ENCODE peak calls at places on chromosomes 6 and 20, in six cellular contexts. R is K562, A is SK-N-SH, B is H1, M is GM12878, J is HepG2. F is an unnamed sample.

GRCh38 chr20:37298190-37298939 is 8.9 kb downstream of the MANBAL start:
- DNase-seq in B (no peak), M (no peak), A (no peak), R (no peak), J (no peak), F (peak)

GRCh38 chr6:107956586-107957164 is 1.3 kb downstream of the SEC63 start:
- DNase-seq in B (no peak), J (no peak), A (peak), M (no peak), R (peak), F (peak)

GRCh38 chr6:55617272-55617671 is 38.3 kb upstream of the HMGCLL1 start:
- DNase-seq in A (peak), J (peak), B (peak), R (peak), M (no peak), F (no peak)

GRCh38 chr6:19554356-19555225 is 282.6 kb upstream of the ID4 start:
- DNase-seq in A (no peak), J (no peak), M (no peak), B (no peak), R (no peak), F (no peak)

GRCh38 chr6:7881765-7882500 is 28.7 kb downstream of the TXNDC5 start:
- DNase-seq in M (no peak), A (no peak), R (no peak), J (no peak), B (no peak), F (no peak)

GRCh38 chr6:79250107-79250514 is 15.6 kb upstream of the HMGN3 start:
- DNase-seq in R (peak), B (no peak), M (peak), A (no peak), J (peak), F (no peak)

GRCh38 chr6:81093046-81093445 is 659.4 kb downstream of the TENT5A start:
- DNase-seq in M (no peak), R (no peak), J (no peak), A (no peak), B (no peak), F (no peak)

GRCh38 chr6:138465007-138465645 is 34.2 kb downstream of the NHSL1 start:
- DNase-seq in B (no peak), J (peak), M (no peak), R (no peak), A (no peak), F (no peak)

GRCh38 chr20:36830791-36831691 is 44.9 kb upstream of the TLDC2 start:
- DNase-seq in R (no peak), A (peak), B (no peak), M (no peak), J (no peak), F (no peak)

GRCh38 chr6:48080227-48081009 is 30.6 kb downstream of the PTCHD4 start:
- DNase-seq in M (no peak), R (no peak), B (no peak), A (no peak), J (peak), F (no peak)

GRCh38 chr20:22890605-22891300 is 144.4 kb upstream of the SSTR4 start:
- DNase-seq in A (no peak), R (no peak), J (no peak), M (no peak), B (no peak), F (no peak)

GRCh38 chr6:6964675-6965074 is 143.1 kb upstream of the RREB1 start:
- DNase-seq in J (no peak), R (no peak), A (no peak), B (no peak), M (no peak), F (no peak)

GRCh38 chr6:108650325-108650724 is 89.6 kb downstream of the FOXO3 start:
- DNase-seq in M (no peak), J (no peak), B (no peak), A (no peak), R (no peak), F (no peak)

GRCh38 chr6:89952361-89952680 is 58.1 kb downstream of the GJA10 start:
- DNase-seq in J (no peak), M (no peak), R (no peak), A (no peak), B (no peak), F (no peak)

GRCh38 chr20:1130849-1131248 is 12.4 kb downstream of the PSMF1 start:
- DNase-seq in A (no peak), M (no peak), J (no peak), B (no peak), R (no peak), F (peak)

GRCh38 chr20:55094353-55094861 is 619.0 kb downstream of the DOK5 start:
- DNase-seq in A (no peak), B (no peak), R (peak), M (no peak), J (no peak), F (no peak)

GRCh38 chr6:53326372-53327016 is 22.3 kb downstream of the ELOVL5 start:
- DNase-seq in M (no peak), R (no peak), A (no peak), B (no peak), J (no peak), F (no peak)

GRCh38 chr20:50992336-50992732 is 30.6 kb downstream of the KCNG1 start:
- DNase-seq in J (no peak), M (no peak), A (no peak), B (no peak), R (no peak), F (no peak)

GRCh38 chr20:16596991-16597390 is 23.7 kb upstream of the KIF16B start:
- DNase-seq in R (no peak), M (no peak), A (no peak), B (no peak), J (peak), F (no peak)

GRCh38 chr20:32012159-32012682 is 2.0 kb downstream of the CCM2L start:
- DNase-seq in A (no peak), M (no peak), B (no peak), R (no peak), J (no peak), F (no peak)

GRCh38 chr20:63686492-63687321 is 9.7 kb upstream of the TNFRSF6B start:
- DNase-seq in J (no peak), M (no peak), B (no peak), A (no peak), R (peak), F (no peak)

GRCh38 chr6:118770835-118771234 is 119.4 kb upstream of the CEP85L start:
- DNase-seq in A (no peak), J (no peak), M (no peak), B (no peak), R (no peak), F (no peak)

GRCh38 chr20:57705103-57705899 is 4.5 kb downstream of the PMEPA1 start:
- DNase-seq in M (no peak), R (no peak), A (no peak), B (no peak), J (no peak), F (no peak)

GRCh38 chr6:35725721-35726438 is 11.0 kb upstream of the ARMC12 start:
- DNase-seq in M (no peak), A (no peak), R (no peak), J (peak), B (no peak), F (peak)

GRCh38 chr6:110999634-111000270 is 17.9 kb downstream of the RPF2 start:
- DNase-seq in A (no peak), B (no peak), J (peak), R (no peak), M (no peak), F (no peak)

GRCh38 chr6:118588626-118589025 is 40.5 kb downstream of the PLN start:
- DNase-seq in B (no peak), A (no peak), R (no peak), J (no peak), M (no peak), F (no peak)

GRCh38 chr20:48295445-48295903 is 510.2 kb upstream of the SULF2 start:
- DNase-seq in M (no peak), B (no peak), J (peak), A (no peak), R (no peak), F (no peak)

GRCh38 chr20:50289581-50289980 is 99.0 kb downstream of the CEBPB start:
- DNase-seq in J (no peak), M (no peak), B (no peak), R (no peak), A (no peak), F (no peak)

GRCh38 chr6:40394381-40394780 is 192.8 kb downstream of the LRFN2 start:
- DNase-seq in M (no peak), A (no peak), R (no peak), B (peak), J (no peak), F (no peak)

GRCh38 chr6:126033696-126034095 is 47.4 kb downstream of the TRMT11 start:
- DNase-seq in A (peak), J (peak), R (peak), M (no peak), B (no peak), F (peak)

GRCh38 chr20:15776773-15777172 is 796.5 kb downstream of the KIF16B start:
- DNase-seq in M (no peak), R (no peak), A (no peak), J (no peak), B (no peak), F (no peak)

GRCh38 chr6:7262037-7262461 is 51.0 kb downstream of the SSR1 start:
- DNase-seq in R (no peak), A (no peak), B (peak), M (no peak), J (no peak), F (no peak)

GRCh38 chr20:44834693-44835092 is 24.3 kb upstream of the RIMS4 start:
- DNase-seq in R (no peak), J (no peak), M (no peak), A (no peak), B (no peak), F (no peak)

GRCh38 chr6:484086-484728 is 92.7 kb downstream of the IRF4 start:
- DNase-seq in M (peak), R (no peak), B (no peak), J (no peak), A (no peak), F (no peak)
- TF ChIP-seq GABPA in M (no peak), R (no peak), B (no peak), J (no peak), A (no peak), F (no peak)

GRCh38 chr6:34227656-34228421 is 8.8 kb upstream of the HMGA1 start:
- DNase-seq in A (no peak), B (no peak), R (no peak), J (no peak), M (no peak), F (no peak)

GRCh38 chr6:34223964-34224940 is 12.4 kb upstream of the HMGA1 start:
- DNase-seq in J (peak), B (peak), A (peak), R (peak), M (peak), F (peak)

GRCh38 chr6:34225551-34225950 is 11.1 kb upstream of the HMGA1 start:
- DNase-seq in B (no peak), A (peak), M (no peak), R (no peak), J (no peak), F (no peak)

GRCh38 chr6:34226066-34226465 is 10.6 kb upstream of the HMGA1 start:
- DNase-seq in B (no peak), R (no peak), J (no peak), A (no peak), M (no peak), F (no peak)

GRCh38 chr6:34226731-34227586 is 9.7 kb upstream of the HMGA1 start:
- DNase-seq in M (no peak), B (peak), R (no peak), A (peak), J (peak), F (no peak)
- TF ChIP-seq CTCF in M (peak), B (peak), R (peak), A (no peak), J (peak), F (no peak)

DNA sequence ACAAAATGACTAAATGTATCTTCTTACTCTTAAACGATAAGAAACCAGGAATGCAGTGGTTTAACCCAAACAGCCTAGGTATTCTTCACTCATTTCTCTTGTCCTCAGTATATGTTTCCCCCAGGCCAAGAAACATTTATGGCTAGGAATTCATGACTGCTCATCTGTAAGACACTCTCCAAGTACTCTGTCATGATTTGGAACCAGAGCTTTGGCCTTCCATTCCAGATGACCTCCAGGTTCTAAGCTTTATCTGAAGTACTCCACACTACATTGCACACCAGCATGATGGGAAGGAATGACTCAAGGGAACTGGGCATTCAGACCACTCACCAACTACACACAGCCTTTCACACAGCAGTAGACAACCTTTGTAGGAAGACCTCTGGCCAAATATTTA is 29.3 kb downstream of the NT5E start:
- DNase-seq in M (no peak), A (no peak), R (no peak), B (no peak), J (no peak), F (no peak)
- TF ChIP-seq GABPA in M (no peak), A (no peak), R (no peak), B (no peak), J (no peak), F (no peak)

DNA sequence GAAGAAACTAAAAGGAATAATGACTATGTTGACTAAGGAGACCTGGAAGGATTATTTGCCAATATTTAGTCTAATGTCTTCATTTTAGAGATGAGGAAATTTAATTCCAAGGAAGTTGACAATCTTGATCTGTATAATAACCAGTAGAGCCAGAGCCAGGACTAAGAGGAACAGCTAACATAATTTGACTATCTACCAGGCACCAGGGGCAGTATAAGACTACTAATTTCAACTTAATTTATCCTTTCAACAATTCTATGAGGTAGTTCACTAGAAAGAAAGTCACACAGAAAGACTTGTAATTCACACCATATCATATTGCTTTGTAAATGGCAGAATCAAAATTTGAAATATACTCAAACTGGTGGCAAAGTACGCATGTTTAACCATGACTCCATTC is 273.0 kb upstream of the STXBP5 start:
- DNase-seq in M (no peak), J (peak), R (no peak), A (no peak), B (no peak), F (no peak)
- TF ChIP-seq CTCF in M (no peak), J (no peak), R (peak), A (peak), B (no peak), F (no peak)

F was measured in HL-60.